ENCODE peak calls at places on chromosomes 7 and 10, in seven cellular contexts. Q is H54; O is adipocyte; W is AG10803; T is coronary artery; C is activated naive CD8-positive, alpha-beta T cell treated with anti-CD3 and anti-CD28 coated beads, Interleukin-2, amount 50 U/mL, for 24 hours; S is amniotic stem cell. R is an unnamed sample.

GRCh38 chr10:101814466-101815041 is 3.7 kb downstream of the OGA start:
- DNase-seq in S (no peak), O (peak; percentile 34), Q (no peak), W (peak; percentile 55), C (no peak), T (no peak), R (peak; percentile 36)

GRCh38 chr10:132722980-132723970 is 62.7 kb downstream of the NKX6-2 start:
- DNase-seq in Q (no peak), T (no peak), O (no peak), C (no peak), W (no peak), S (no peak), R (no peak)

GRCh38 chr7:70229242-70229641 is 631.0 kb downstream of the AUTS2 start:
- DNase-seq in W (no peak), T (no peak), C (no peak), S (no peak), Q (no peak), O (no peak), R (no peak)

GRCh38 chr10:76270464-76270863 is 839.0 kb downstream of the LRMDA start:
- DNase-seq in O (peak; percentile 19), W (no peak), Q (no peak), T (no peak), S (no peak), C (no peak), R (no peak)

GRCh38 chr7:50960621-50961310 is 178.1 kb upstream of the GRB10 start:
- DNase-seq in C (no peak), O (no peak), W (no peak), S (no peak), T (no peak), Q (no peak), R (no peak)

GRCh38 chr7:28706607-28707006 is 251.5 kb downstream of the TRIL start:
- DNase-seq in S (no peak), O (no peak), C (no peak), Q (no peak), W (no peak), T (no peak), R (no peak)

GRCh38 chr7:28623105-28623730 is 210.9 kb downstream of the CREB5 start:
- DNase-seq in T (no peak), S (peak; percentile 32), C (no peak), O (peak; percentile 81), Q (no peak), W (peak; percentile 40), R (no peak)

GRCh38 chr10:124648738-124649137 is 95.4 kb downstream of the FAM53B start:
- DNase-seq in O (peak; percentile 64), W (peak; percentile 71), T (no peak), Q (peak; percentile 52), S (no peak), C (peak; percentile 56), R (no peak)

GRCh38 chr10:58435297-58435696 is 50.1 kb downstream of the TFAM start:
- DNase-seq in C (peak; percentile 41), T (peak; percentile 79), S (peak; percentile 81), Q (peak; percentile 53), O (peak; percentile 92), W (peak; percentile 100), R (no peak)

GRCh38 chr7:130430841-130431713 is 9.7 kb downstream of the CEP41 start:
- DNase-seq in W (peak; percentile 86), T (no peak), O (peak; percentile 79), S (no peak), C (no peak), Q (no peak), R (no peak)

GRCh38 chr10:108877130-108877529 is 1046.2 kb downstream of the XPNPEP1 start:
- DNase-seq in Q (no peak), C (no peak), W (peak; percentile 66), T (no peak), S (no peak), O (peak; percentile 22), R (no peak)

GRCh38 chr10:43200538-43201390 is 62.5 kb downstream of the CSGALNACT2 start:
- DNase-seq in W (no peak), O (no peak), Q (no peak), S (no peak), C (no peak), T (no peak), R (no peak)

GRCh38 chr7:140640727-140641531 is at the start of gene DENND2A:
- DNase-seq in Q (no peak), W (peak; percentile 34), S (no peak), O (peak; percentile 84), C (no peak), T (no peak), R (peak; percentile 32)

GRCh38 chr7:5406957-5407930 is 16.4 kb downstream of the TNRC18 start:
- DNase-seq in O (no peak), C (no peak), S (no peak), Q (no peak), T (no peak), W (no peak), R (no peak)

GRCh38 chr7:94280836-94281235 is 113.9 kb upstream of the COL1A2 start:
- DNase-seq in C (no peak), Q (no peak), S (no peak), W (no peak), O (no peak), T (no peak), R (no peak)

GRCh38 chr7:23597908-23598224 is 684 bp downstream of the CCDC126 start:
- DNase-seq in S (no peak), C (no peak), Q (no peak), W (no peak), O (no peak), T (no peak), R (no peak)

GRCh38 chr7:1814089-1814811 is 144.2 kb downstream of the ELFN1 start:
- DNase-seq in S (no peak), C (no peak), Q (no peak), O (no peak), W (no peak), T (peak; percentile 57), R (no peak)

GRCh38 chr7:92421676-92422435 is 25.4 kb upstream of the GATAD1 start:
- DNase-seq in O (peak; percentile 14), T (no peak), W (no peak), S (no peak), C (no peak), Q (no peak), R (no peak)

GRCh38 chr7:104931181-104931781 is 82.7 kb upstream of the KMT2E start:
- DNase-seq in O (no peak), S (no peak), Q (no peak), T (no peak), C (no peak), W (no peak), R (no peak)

R was measured in naive B cell.